ENCODE peak calls at places on chromosomes 12 and 14, in nine cellular contexts. M is hypothalamus; G is stimulated activated CD8-positive, alpha-beta memory T cell treated with anti-CD3 and anti-CD28 coated beads, Interleukin-4, amount 100 ng/mL, for 24 hours; Q is CD8-positive, alpha-beta T cell; A is amygdala; B is 8988T; J is osteocyte; P is NT2/D1; T is left ventricle myocardium superior. W is an unnamed sample.

GRCh38 chr14:51620036-51620435 is 31.7 kb upstream of the FRMD6 start:
- DNase-seq in M (no peak), G (no peak), Q (no peak), A (no peak), B (no peak), J (no peak), P (no peak), T (no peak), W (no peak)

GRCh38 chr12:123267991-123268843 is 3.4 kb downstream of the CDK2AP1 start:
- DNase-seq in M (peak), G (no peak), Q (no peak), A (peak), B (no peak), J (no peak), P (no peak), T (peak), W (peak)

GRCh38 chr14:31268216-31268615 is 60.6 kb upstream of the HECTD1 start:
- DNase-seq in M (no peak), G (no peak), Q (no peak), A (no peak), B (no peak), J (no peak), P (no peak), T (no peak), W (no peak)

GRCh38 chr12:55723516-55724225 is 3.5 kb downstream of the RDH5 start:
- DNase-seq in M (no peak), G (no peak), Q (no peak), A (no peak), B (no peak), J (no peak), P (no peak), T (no peak), W (peak)

GRCh38 chr14:103334644-103335603 is 887 bp downstream of the EIF5 start:
- DNase-seq in M (peak), G (peak), Q (peak), A (peak), B (no peak), J (peak), P (no peak), T (peak), W (peak)

GRCh38 chr12:120862664-120863063 is 41.5 kb downstream of the SPPL3 start:
- DNase-seq in M (no peak), G (no peak), Q (no peak), A (no peak), B (no peak), J (no peak), P (no peak), T (no peak), W (no peak)

GRCh38 chr12:113973109-113973904 is 7.2 kb upstream of the RBM19 start:
- DNase-seq in M (no peak), G (no peak), Q (no peak), A (no peak), B (no peak), J (no peak), P (no peak), T (no peak), W (no peak)

GRCh38 chr12:45217846-45218245 is 2.0 kb downstream of the ANO6 start:
- DNase-seq in M (no peak), G (no peak), Q (no peak), A (no peak), B (no peak), J (no peak), P (no peak), T (no peak), W (no peak)

GRCh38 chr14:71193663-71194062 is 286.4 kb downstream of the PCNX1 start:
- DNase-seq in M (no peak), G (no peak), Q (no peak), A (no peak), B (no peak), J (no peak), P (no peak), T (no peak), W (no peak)

GRCh38 chr14:100560471-100560870 is 26.7 kb downstream of the BEGAIN start:
- DNase-seq in M (no peak), G (no peak), Q (no peak), A (no peak), B (no peak), J (no peak), P (no peak), T (no peak), W (no peak)

GRCh38 chr12:117034691-117035090 is 64.5 kb downstream of the TESC start:
- DNase-seq in M (no peak), G (no peak), Q (no peak), A (no peak), B (no peak), J (no peak), P (no peak), T (peak), W (no peak)

W was measured in psoas muscle.